ENCODE peak calls at places on chromosomes 3 and 15, in ten cellular contexts. A, B, W, E, K, T, O, C, U and Y are unnamed samples.

GRCh38 chr15:40763801-40764765 is at the start of gene GCHFR:
- DNase-seq in W (peak; percentile 69), U (no peak), A (peak; percentile 91), E (peak; percentile 60), T (peak; percentile 24), O (peak; percentile 18), B (peak; percentile 79), K (peak; percentile 55), C (peak; percentile 89), Y (no peak)

GRCh38 chr3:107216229-107216628 is 161.0 kb upstream of the CCDC54 start:
- DNase-seq in U (no peak), E (no peak), B (no peak), C (no peak), O (no peak), W (no peak), A (no peak), T (no peak), K (no peak), Y (no peak)

GRCh38 chr3:184336484-184337230 is 743 bp upstream of the FAM131A start:
- DNase-seq in A (peak; percentile 50), U (peak; percentile 28), B (peak; percentile 55), T (peak; percentile 10), E (peak; percentile 43), K (peak; percentile 67), W (no peak), O (no peak), C (peak; percentile 62), Y (peak; percentile 71)

GRCh38 chr15:61748529-61748928 is 311.7 kb downstream of the VPS13C start:
- DNase-seq in W (no peak), C (no peak), O (no peak), A (no peak), T (no peak), K (peak; percentile 79), E (no peak), B (no peak), U (no peak), Y (no peak)

GRCh38 chr3:164608554-164609276 is 469.6 kb downstream of the SI start:
- DNase-seq in K (no peak), U (no peak), O (no peak), W (no peak), T (no peak), B (peak; percentile 21), E (no peak), C (no peak), A (no peak), Y (no peak)

GRCh38 chr3:43345877-43346276 is 59.5 kb downstream of the SNRK start:
- DNase-seq in T (no peak), C (peak; percentile 54), K (no peak), O (peak; percentile 78), U (no peak), E (no peak), W (no peak), A (no peak), B (peak; percentile 61), Y (no peak)

GRCh38 chr15:56165234-56165633 is 78.4 kb downstream of the RFX7 start:
- DNase-seq in K (peak; percentile 46), E (no peak), C (no peak), T (no peak), W (no peak), B (peak; percentile 32), O (no peak), A (no peak), U (no peak), Y (no peak)

GRCh38 chr3:129942296-129942695 is 32.2 kb upstream of the TRH start:
- DNase-seq in B (peak; percentile 61), A (peak; percentile 57), K (peak; percentile 60), T (peak; percentile 75), C (peak; percentile 89), U (peak; percentile 7), O (peak; percentile 50), W (peak; percentile 25), E (peak; percentile 60), Y (peak; percentile 48)

GRCh38 chr15:77623008-77623877 is 9.5 kb downstream of the LINGO1 start:
- DNase-seq in O (no peak), W (no peak), U (no peak), B (no peak), A (no peak), E (no peak), C (no peak), K (no peak), T (no peak), Y (no peak)

GRCh38 chr15:79981861-79982455 is 11.0 kb upstream of the BCL2A1 start:
- DNase-seq in T (no peak), E (peak; percentile 44), U (no peak), K (no peak), O (no peak), C (no peak), W (no peak), A (no peak), B (no peak), Y (no peak)

GRCh38 chr3:195001961-195002861 is 268.7 kb downstream of the XXYLT1 start:
- DNase-seq in W (no peak), C (peak; percentile 48), E (peak; percentile 94), O (peak; percentile 11), K (peak; percentile 67), B (peak; percentile 39), A (peak; percentile 79), T (peak; percentile 98), U (peak; percentile 89), Y (peak; percentile 99)

GRCh38 chr15:56679247-56679646 is 54.1 kb downstream of the ZNF280D start:
- DNase-seq in O (no peak), C (no peak), W (no peak), U (no peak), B (no peak), A (no peak), E (no peak), K (no peak), T (no peak), Y (no peak)

GRCh38 chr3:77038928-77039605 is 832 bp upstream of the ROBO2 start:
- DNase-seq in A (no peak), E (peak; percentile 71), K (peak; percentile 53), B (no peak), T (peak; percentile 39), O (no peak), U (no peak), W (no peak), C (peak; percentile 4), Y (peak; percentile 50)

GRCh38 chr15:60718661-60719069 is 239.7 kb upstream of the ICE2 start:
- DNase-seq in O (no peak), K (no peak), C (no peak), E (no peak), U (no peak), A (no peak), B (no peak), T (no peak), W (no peak), Y (no peak)

GRCh38 chr3:81743096-81744025 is 18.1 kb downstream of the GBE1 start:
- DNase-seq in C (peak; percentile 17), E (no peak), U (no peak), K (peak; percentile 91), T (no peak), A (no peak), O (peak; percentile 95), W (no peak), B (peak; percentile 92), Y (no peak)

GRCh38 chr15:84570164-84570692 is 30.6 kb upstream of the ZSCAN2 start:
- DNase-seq in T (no peak), A (peak; percentile 82), C (peak; percentile 67), W (peak; percentile 46), B (peak; percentile 36), E (no peak), K (peak; percentile 47), U (no peak), O (no peak), Y (no peak)

GRCh38 chr15:49421991-49422390 is 1.1 kb upstream of the FGF7 start:
- DNase-seq in O (peak; percentile 38), B (peak; percentile 40), U (no peak), T (peak; percentile 46), A (peak; percentile 31), K (peak; percentile 63), C (peak; percentile 46), E (peak; percentile 33), W (peak; percentile 1), Y (peak; percentile 46)

GRCh38 chr3:134352031-134352671 is 22.1 kb downstream of the AMOTL2 start:
- DNase-seq in C (no peak), K (peak; percentile 79), W (no peak), T (no peak), B (no peak), O (no peak), U (no peak), A (no peak), E (no peak), Y (no peak)

GRCh38 chr3:61730577-61731231 is 169.3 kb downstream of the PTPRG start:
- DNase-seq in O (no peak), C (no peak), E (no peak), T (no peak), B (no peak), A (no peak), K (no peak), W (no peak), U (no peak), Y (no peak)

GRCh38 chr3:32837789-32838188 is 20.0 kb downstream of the TRIM71 start:
- DNase-seq in B (no peak), E (no peak), C (no peak), O (no peak), A (no peak), K (no peak), W (no peak), U (no peak), T (no peak), Y (no peak)

GRCh38 chr15:61083081-61083780 is 145.9 kb downstream of the RORA start:
- DNase-seq in T (no peak), B (no peak), K (no peak), C (no peak), O (no peak), A (no peak), W (no peak), U (no peak), E (no peak), Y (no peak)

GRCh38 chr3:66393486-66394260 is 107.1 kb downstream of the LRIG1 start:
- DNase-seq in W (peak; percentile 48), E (no peak), B (no peak), T (peak; percentile 33), A (no peak), O (peak; percentile 43), C (peak; percentile 54), K (no peak), U (no peak), Y (peak; percentile 63)

GRCh38 chr3:126142652-126143051 is 37.7 kb downstream of the ALDH1L1 start:
- DNase-seq in B (no peak), K (no peak), U (no peak), A (no peak), E (no peak), O (no peak), C (no peak), T (no peak), W (no peak), Y (no peak)

GRCh38 chr3:46380471-46381215 is 9.9 kb downstream of the CCR5 start:
- DNase-seq in E (no peak), U (no peak), B (peak; percentile 32), W (no peak), A (no peak), K (peak; percentile 57), C (no peak), T (no peak), O (no peak), Y (peak; percentile 54)

GRCh38 chr3:69791111-69791510 is 51.8 kb downstream of the MITF start:
- DNase-seq in A (peak; percentile 28), O (peak; percentile 81), C (peak; percentile 60), W (no peak), E (no peak), U (no peak), K (peak; percentile 85), B (peak; percentile 72), T (no peak), Y (no peak)

GRCh38 chr15:78950343-78950742 is 5.5 kb upstream of the CTSH start:
- DNase-seq in T (no peak), U (no peak), A (no peak), C (no peak), E (no peak), K (no peak), O (no peak), W (no peak), B (no peak), Y (no peak)

GRCh38 chr3:12982619-12983101 is 90.6 kb downstream of the IQSEC1 start:
- DNase-seq in T (no peak), E (no peak), W (no peak), K (no peak), O (no peak), B (no peak), A (no peak), U (no peak), C (no peak), Y (no peak)

GRCh38 chr3:138202945-138203701 is 16.0 kb downstream of the ARMC8 start:
- DNase-seq in O (no peak), U (no peak), W (no peak), C (no peak), T (no peak), B (no peak), A (no peak), K (no peak), E (no peak), Y (no peak)